ENCODE peak calls at places on chromosomes 16 and 17, in ten cellular contexts. L, N, I, S, Q, E, F, Y, P and O are unnamed samples.

GRCh38 chr17:32490101-32490482 is 3.3 kb downstream of the CDK5R1 start:
- DNase-seq in F (no peak), Q (no peak), L (no peak), I (peak), S (no peak), E (no peak), P (no peak), Y (peak), N (no peak), O (no peak)

GRCh38 chr16:1792836-1793577 is 498 bp downstream of the IGFALS start:
- DNase-seq in I (no peak), E (no peak), F (no peak), Y (peak), Q (no peak), S (no peak), L (no peak), N (no peak), P (no peak), O (no peak)

GRCh38 chr17:78315355-78316114 is 44.3 kb downstream of the SOCS3 start:
- DNase-seq in L (peak), N (no peak), Q (peak), S (peak), I (peak), P (no peak), Y (no peak), F (peak), E (no peak), O (peak)

GRCh38 chr17:49952912-49953497 is 16.0 kb upstream of the DLX4 start:
- DNase-seq in Y (no peak), S (peak), P (no peak), F (no peak), N (no peak), L (no peak), I (no peak), Q (no peak), E (no peak), O (no peak)

GRCh38 chr16:69182730-69183416 is 4.1 kb upstream of the SNTB2 start:
- DNase-seq in Y (no peak), L (no peak), Q (no peak), I (no peak), F (no peak), S (no peak), P (no peak), E (no peak), N (no peak), O (peak)

GRCh38 chr16:22844426-22844825 is 30.5 kb downstream of the HS3ST2 start:
- DNase-seq in P (no peak), E (no peak), I (no peak), Q (no peak), L (no peak), Y (no peak), N (no peak), F (peak), S (no peak), O (no peak)

GRCh38 chr17:29042679-29043538 is at the start of gene PIPOX:
- DNase-seq in N (no peak), L (peak), P (peak), Y (no peak), F (no peak), I (peak), S (peak), Q (no peak), E (no peak), O (no peak)

GRCh38 chr16:9723136-9723535 is 459.1 kb downstream of the GRIN2A start:
- DNase-seq in S (no peak), E (no peak), Y (no peak), Q (no peak), N (no peak), I (no peak), L (no peak), P (no peak), F (no peak), O (no peak)

GRCh38 chr16:30969246-30969842 is 11.8 kb downstream of the SETD1A start:
- DNase-seq in E (no peak), F (no peak), P (no peak), L (no peak), I (no peak), S (no peak), N (no peak), Q (no peak), Y (peak), O (no peak)

GRCh38 chr16:10240854-10241613 is 58.8 kb upstream of the GRIN2A start:
- DNase-seq in S (no peak), F (no peak), L (no peak), P (no peak), I (no peak), Q (no peak), N (no peak), Y (no peak), E (no peak), O (no peak)

GRCh38 chr16:23134274-23134673 is 15.0 kb downstream of the USP31 start:
- DNase-seq in Q (no peak), N (no peak), I (peak), F (no peak), L (peak), E (no peak), Y (no peak), P (no peak), S (peak), O (no peak)

GRCh38 chr16:2935418-2935817 is 23.7 kb downstream of the FLYWCH1 start:
- DNase-seq in I (no peak), Q (no peak), P (no peak), F (no peak), L (no peak), N (no peak), Y (peak), S (no peak), E (no peak), O (no peak)

GRCh38 chr16:2934450-2934849 is 22.7 kb downstream of the FLYWCH1 start:
- DNase-seq in L (no peak), S (no peak), I (no peak), Y (no peak), F (no peak), P (no peak), Q (no peak), E (no peak), N (no peak), O (no peak)

GRCh38 chr16:2938206-2938605 is 25.9 kb upstream of the KREMEN2 start:
- DNase-seq in L (no peak), I (no peak), N (no peak), Q (no peak), S (no peak), P (no peak), E (no peak), F (no peak), Y (peak), O (no peak)

GRCh38 chr16:2937170-2937569 is 25.4 kb downstream of the FLYWCH1 start:
- DNase-seq in F (no peak), E (no peak), Y (no peak), P (no peak), S (no peak), L (no peak), N (no peak), I (no peak), Q (no peak), O (no peak)

GRCh38 chr16:2936436-2937011 is 24.8 kb downstream of the FLYWCH1 start:
- DNase-seq in I (peak), Y (peak), P (no peak), L (no peak), E (no peak), N (no peak), S (no peak), F (no peak), Q (no peak), O (no peak)
- TF ChIP-seq POLR2AphosphoS5 in I (no peak), Y (no peak), P (no peak), L (no peak), E (no peak), N (no peak), S (no peak), F (no peak), Q (no peak), O (no peak)

GRCh38 chr16:89562939-89563338 is 2.5 kb downstream of the RPL13 start:
- DNase-seq in Y (no peak), E (no peak), I (no peak), Q (no peak), S (no peak), F (no peak), L (no peak), N (no peak), P (peak), O (no peak)
- TF ChIP-seq POLR2AphosphoS5 in Y (no peak), E (no peak), I (no peak), Q (no peak), S (peak), F (no peak), L (no peak), N (no peak), P (no peak), O (no peak)

GRCh38 chr16:82699711-82700495 is 73.1 kb downstream of the CDH13 start:
- DNase-seq in F (no peak), E (no peak), S (no peak), L (no peak), Y (no peak), Q (no peak), N (no peak), I (no peak), P (no peak), O (peak)
- TF ChIP-seq POLR2AphosphoS5 in F (peak), E (no peak), S (no peak), L (no peak), Y (no peak), Q (no peak), N (no peak), I (no peak), P (no peak), O (peak)

GRCh38 chr17:44795928-44796327 is 34.2 kb downstream of the GJC1 start:
- DNase-seq in P (no peak), F (no peak), L (no peak), S (no peak), E (no peak), Y (peak), Q (no peak), N (no peak), I (no peak), O (no peak)

GRCh38 chr17:44797809-44798208 is 32.3 kb downstream of the GJC1 start:
- DNase-seq in Y (no peak), N (no peak), P (no peak), Q (no peak), F (no peak), L (no peak), I (no peak), S (no peak), E (no peak), O (no peak)

GRCh38 chr17:44795421-44795820 is 34.7 kb downstream of the GJC1 start:
- DNase-seq in F (no peak), P (no peak), N (no peak), S (no peak), Q (no peak), Y (no peak), I (no peak), L (no peak), E (no peak), O (no peak)

GRCh38 chr17:44796731-44797130 is 33.4 kb downstream of the GJC1 start:
- DNase-seq in Q (no peak), L (no peak), N (no peak), F (no peak), S (no peak), I (no peak), P (no peak), E (no peak), Y (no peak), O (no peak)

GRCh38 chr17:44798352-44798751 is 31.7 kb downstream of the GJC1 start:
- DNase-seq in Y (no peak), P (no peak), L (no peak), S (no peak), E (no peak), F (no peak), I (no peak), Q (no peak), N (no peak), O (no peak)
- TF ChIP-seq POLR2AphosphoS5 in Y (no peak), P (no peak), L (no peak), S (no peak), E (no peak), F (no peak), I (no peak), Q (no peak), N (no peak), O (no peak)

GRCh38 chr17:56681561-56682266 is 88.2 kb downstream of the NOG start:
- DNase-seq in I (no peak), P (peak), L (no peak), F (no peak), S (no peak), N (no peak), E (no peak), Y (no peak), Q (peak), O (no peak)
- TF ChIP-seq POLR2AphosphoS5 in I (peak), P (peak), L (no peak), F (no peak), S (no peak), N (no peak), E (no peak), Y (no peak), Q (no peak), O (no peak)

DNA sequence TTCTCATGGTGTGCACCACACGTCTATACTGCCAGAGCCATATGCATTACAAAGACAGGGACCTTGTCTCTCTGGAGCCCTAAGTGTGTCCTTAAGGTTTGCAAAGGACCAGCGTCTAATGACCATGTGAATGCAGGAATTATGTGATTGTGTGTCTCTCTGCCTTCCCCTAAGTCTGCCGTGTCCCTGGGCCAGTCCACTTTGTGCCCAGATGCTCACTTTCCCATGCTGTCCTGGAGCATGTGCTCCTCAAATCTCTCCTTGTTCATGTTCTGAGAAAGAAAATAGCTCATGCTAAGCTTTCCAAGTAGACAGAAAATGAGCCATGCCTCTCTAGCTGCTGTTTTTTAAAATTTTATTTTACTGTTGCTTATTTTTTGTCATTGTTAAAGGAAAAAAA is 125.5 kb downstream of the RBFOX1 start:
- DNase-seq in I (no peak), F (no peak), N (no peak), S (no peak), Y (no peak), Q (no peak), L (no peak), P (no peak), E (no peak), O (no peak)
- TF ChIP-seq POLR2AphosphoS5 in I (no peak), F (no peak), N (no peak), S (no peak), Y (no peak), Q (no peak), L (no peak), P (no peak), E (no peak), O (no peak)

GRCh38 chr17:7232114-7232513 is 2.2 kb downstream of the DVL2 start:
- DNase-seq in F (no peak), Y (no peak), S (no peak), L (no peak), N (no peak), Q (no peak), I (no peak), P (no peak), E (no peak), O (no peak)
- TF ChIP-seq POLR2AphosphoS5 in F (no peak), Y (no peak), S (no peak), L (no peak), N (no peak), Q (no peak), I (no peak), P (no peak), E (no peak), O (no peak)

DNA sequence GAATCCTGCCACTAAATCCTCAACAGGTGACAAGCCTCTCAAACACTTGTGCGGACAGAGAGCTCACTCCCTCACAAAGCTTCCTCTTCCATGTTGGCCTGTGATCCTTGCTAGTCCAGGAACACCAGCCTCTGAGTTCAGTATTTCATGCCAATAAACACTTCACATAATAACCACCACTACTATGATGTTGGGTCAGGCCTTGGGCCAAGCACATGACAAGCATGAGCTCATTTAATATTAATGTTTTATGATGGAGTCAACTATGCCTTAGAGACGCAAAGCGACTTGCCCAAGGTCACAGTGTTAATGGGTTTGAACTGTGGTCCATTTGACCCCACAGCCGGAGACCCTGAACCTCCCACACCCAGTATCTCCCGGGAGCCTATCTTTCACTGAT is 129.1 kb downstream of the GAS7 start:
- DNase-seq in Q (no peak), S (no peak), F (no peak), Y (no peak), E (no peak), P (no peak), L (no peak), I (no peak), N (no peak), O (no peak)
- TF ChIP-seq POLR2AphosphoS5 in Q (no peak), S (no peak), F (peak), Y (peak), E (no peak), P (no peak), L (no peak), I (no peak), N (no peak), O (peak)